ENCODE peak calls at places on chromosomes 16 and 17, in eight cellular contexts. U, H, F, D, G, K, A and Y are unnamed samples.
A peak's percentile ranks its signal among the peaks of the same experiment; 100 is the strongest.

GRCh38 chr16:88768041-88768876 is 16.8 kb downstream of the PIEZO1 start:
- DNase-seq in U (no peak), H (no peak), F (peak; percentile 49), D (no peak), G (no peak), K (peak; percentile 69), A (no peak), Y (peak; percentile 39)

GRCh38 chr16:15988268-15989013 is 39.0 kb downstream of the ABCC1 start:
- DNase-seq in U (no peak), H (no peak), F (no peak), D (no peak), G (no peak), K (peak; percentile 59), A (no peak), Y (no peak)

GRCh38 chr17:82054351-82055022 is 2.8 kb downstream of the GPS1 start:
- DNase-seq in U (no peak), H (no peak), F (no peak), D (no peak), G (no peak), K (no peak), A (no peak), Y (no peak)

GRCh38 chr16:85935957-85936760 is 37.2 kb downstream of the IRF8 start:
- DNase-seq in U (no peak), H (no peak), F (no peak), D (no peak), G (peak; percentile 72), K (no peak), A (no peak), Y (no peak)

GRCh38 chr16:10622036-10622921 is 41.9 kb upstream of the EMP2 start:
- DNase-seq in U (no peak), H (no peak), F (no peak), D (peak; percentile 39), G (no peak), K (no peak), A (no peak), Y (no peak)

GRCh38 chr16:75486014-75486404 is 9.2 kb downstream of the CHST6 start:
- DNase-seq in U (peak; percentile 20), H (peak; percentile 70), F (no peak), D (no peak), G (no peak), K (no peak), A (no peak), Y (no peak)

GRCh38 chr16:86505185-86505898 is 5.0 kb upstream of the FOXF1 start:
- DNase-seq in U (no peak), H (no peak), F (no peak), D (no peak), G (no peak), K (no peak), A (no peak), Y (no peak)

GRCh38 chr16:3017806-3018506 is at the start of gene CLDN6:
- DNase-seq in U (no peak), H (no peak), F (peak; percentile 50), D (no peak), G (peak; percentile 15), K (no peak), A (no peak), Y (no peak)

GRCh38 chr17:79420318-79421243 is 190.3 kb downstream of the RBFOX3 start:
- DNase-seq in U (peak; percentile 33), H (no peak), F (no peak), D (no peak), G (no peak), K (peak; percentile 28), A (no peak), Y (peak; percentile 35)

GRCh38 chr17:1989135-1989534 is 36.0 kb downstream of the RTN4RL1 start:
- DNase-seq in U (peak; percentile 92), H (no peak), F (no peak), D (no peak), G (no peak), K (peak; percentile 94), A (peak; percentile 30), Y (peak; percentile 89)

GRCh38 chr17:40364121-40364861 is at the start of gene GJD3:
- DNase-seq in U (no peak), H (no peak), F (no peak), D (no peak), G (no peak), K (no peak), A (no peak), Y (peak; percentile 43)

GRCh38 chr16:66960270-66960669 is 796 bp upstream of the CES3 start:
- DNase-seq in U (no peak), H (no peak), F (no peak), D (no peak), G (no peak), K (no peak), A (no peak), Y (no peak)
- H3K4me3 ChIP-seq in U (no peak overlapping the region), H (no peak overlapping the region), F (no peak overlapping the region), D (no peak overlapping the region), G (no peak overlapping the region), K (no peak overlapping the region), A (no peak overlapping the region), Y (no peak overlapping the region)

DNA sequence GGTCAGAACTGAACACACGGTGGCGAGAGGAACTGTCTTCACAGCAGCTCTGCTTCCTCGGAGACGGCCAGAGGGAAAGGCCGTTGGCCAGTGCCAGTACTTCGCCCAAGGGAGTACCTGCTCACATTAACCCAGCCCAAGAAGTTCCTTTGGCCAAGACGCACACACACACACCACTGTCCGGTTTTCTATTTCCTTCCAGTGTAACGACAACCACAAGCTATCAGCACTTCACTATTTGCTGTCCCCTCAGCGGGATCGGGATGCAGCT is 735 bp upstream of the GGNBP2 start:
- DNase-seq in U (peak; percentile 39), H (peak; percentile 71), F (no peak), D (peak; percentile 35), G (peak; percentile 72), K (peak; percentile 60), A (no peak), Y (peak; percentile 77)
- TF ChIP-seq CTCF in U (no peak), H (no peak), F (no peak), D (peak; percentile 15), G (peak; percentile 0), K (peak; percentile 20), A (peak; percentile 17), Y (peak; percentile 6)

GRCh38 chr16:471353-472198 is 46.1 kb downstream of the RAB11FIP3 start:
- DNase-seq in U (no peak), H (no peak), F (no peak), D (peak; percentile 25), G (no peak), K (no peak), A (no peak), Y (peak; percentile 82)
- H3K4me3 ChIP-seq in U (no peak overlapping the region), H (no peak overlapping the region), F (no peak overlapping the region), D (no peak overlapping the region), G (no peak overlapping the region), K (no peak overlapping the region), A (no peak overlapping the region), Y (no peak overlapping the region)

GRCh38 chr16:8489580-8489979 is 100.7 kb downstream of the TMEM114 start:
- DNase-seq in U (no peak), H (no peak), F (no peak), D (no peak), G (no peak), K (no peak), A (no peak), Y (no peak)

GRCh38 chr16:8496364-8496763 is 93.9 kb downstream of the TMEM114 start:
- DNase-seq in U (no peak), H (no peak), F (no peak), D (no peak), G (no peak), K (no peak), A (no peak), Y (no peak)

GRCh38 chr16:8492690-8493089 is 97.6 kb downstream of the TMEM114 start:
- DNase-seq in U (no peak), H (no peak), F (no peak), D (no peak), G (no peak), K (no peak), A (no peak), Y (no peak)

DNA sequence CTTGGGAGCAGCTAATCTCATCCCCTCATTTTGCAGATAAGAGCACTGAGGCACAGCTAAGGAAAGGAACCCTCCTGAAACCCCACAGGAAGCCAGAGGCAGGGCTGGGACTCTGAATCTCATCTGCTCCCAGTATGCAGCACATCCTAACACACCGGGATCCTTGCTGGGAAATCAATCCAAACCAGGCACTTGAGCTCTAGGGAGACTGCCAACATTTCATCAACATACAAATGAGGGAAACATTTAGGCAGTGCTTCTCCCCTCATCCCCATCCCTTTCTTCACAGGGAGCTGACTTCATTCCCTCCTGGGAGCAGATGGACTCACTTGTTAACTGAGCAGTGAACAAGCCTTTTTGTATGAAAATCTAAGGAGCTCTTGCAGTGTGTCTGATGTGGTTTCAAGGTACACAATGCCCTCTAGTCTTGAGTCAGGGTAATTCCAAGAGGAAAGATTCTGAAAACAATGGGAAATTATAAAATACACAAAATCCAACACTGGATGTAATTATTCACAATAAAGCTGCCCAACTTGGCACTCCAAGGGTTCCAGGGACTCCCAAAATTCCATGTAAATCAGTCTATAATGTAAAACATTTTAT is 96.3 kb downstream of the TMEM114 start:
- DNase-seq in U (no peak), H (no peak), F (no peak), D (no peak), G (no peak), K (no peak), A (no peak), Y (no peak)
- TF ChIP-seq CTCF in U (no peak), H (peak; percentile 28), F (peak; percentile 40), D (no peak), G (peak; percentile 12), K (no peak), A (no peak), Y (no peak)

DNA sequence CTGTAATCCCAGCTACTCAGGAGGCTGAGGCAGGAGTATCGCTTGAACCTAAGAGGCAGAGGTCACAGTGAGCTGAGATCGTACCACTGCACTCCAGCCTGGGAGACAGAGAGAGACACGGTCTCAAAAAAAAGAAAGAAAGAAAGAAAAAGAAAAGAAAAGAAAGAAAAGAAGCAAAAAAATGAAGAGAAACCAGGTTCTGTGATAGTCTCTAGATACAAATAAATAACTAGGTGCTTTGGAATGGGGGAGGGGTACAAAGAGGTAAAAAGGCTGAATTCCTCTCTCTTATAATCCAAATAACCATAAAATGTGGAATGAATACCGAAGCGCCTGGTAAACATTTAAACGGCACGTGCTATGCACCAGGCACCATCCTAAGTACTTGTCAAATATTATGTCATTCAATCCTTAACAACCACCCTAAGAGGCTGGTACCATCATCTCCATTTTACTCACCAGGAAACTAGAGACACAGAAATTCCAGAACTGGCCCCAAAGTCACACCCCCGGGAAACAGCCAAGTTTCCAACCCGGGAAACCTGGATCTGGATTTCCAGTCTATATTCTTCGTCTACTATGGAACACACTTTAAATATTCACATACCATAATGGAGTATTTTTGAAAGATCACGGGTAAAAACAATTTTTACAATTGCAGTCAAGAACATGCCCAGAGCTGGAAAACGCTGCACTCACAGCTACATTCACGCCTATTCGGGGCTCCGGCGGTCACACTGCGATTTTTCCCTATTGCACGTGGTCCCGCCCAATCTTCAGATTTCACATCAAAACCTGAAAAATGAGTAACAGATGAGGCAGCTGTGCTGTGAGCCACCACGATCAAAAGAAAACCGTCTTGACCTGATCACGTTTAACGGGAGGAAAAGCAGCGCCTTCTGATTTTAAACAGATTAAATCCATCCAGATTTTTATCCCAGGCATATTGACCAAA is 10.5 kb downstream of the NXN start:
- DNase-seq in U (no peak), H (no peak), F (no peak), D (no peak), G (no peak), K (no peak), A (no peak), Y (peak; percentile 72)
- H3K4me3 ChIP-seq in U (no peak overlapping the region), H (no peak overlapping the region), F (no peak overlapping the region), D (no peak overlapping the region), G (no peak overlapping the region), K (no peak overlapping the region), A (no peak overlapping the region), Y (peak overlapping the region; percentile 50)